ENCODE peak calls at places on chromosome 13, in eight cellular contexts. H is epithelial cell of esophagus, Z is neural progenitor cell, Y is tibial nerve, R is heart right ventricle, I is mucosa of descending colon, X is psoas muscle, L is AG04450. A is an unnamed sample.

GRCh38 chr13:87057807-87058520 is 613.2 kb upstream of the SLITRK5 start:
- DNase-seq in R (no peak), H (no peak), Z (no peak), I (no peak), X (no peak), L (no peak), Y (no peak), A (no peak)

GRCh38 chr13:70391678-70392077 is 283.4 kb upstream of the KLHL1 start:
- DNase-seq in L (no peak), Z (no peak), I (peak), X (no peak), R (no peak), H (no peak), Y (no peak), A (no peak)

GRCh38 chr13:81442904-81443303 is 1102.0 kb upstream of the SPRY2 start:
- DNase-seq in X (no peak), Y (no peak), R (no peak), I (no peak), H (peak), Z (no peak), L (no peak), A (peak)

GRCh38 chr13:80382576-80382975 is 41.6 kb upstream of the SPRY2 start:
- DNase-seq in Y (no peak), R (no peak), Z (no peak), H (no peak), L (no peak), I (no peak), X (no peak), A (no peak)

GRCh38 chr13:44270153-44270552 is 103.5 kb upstream of the SERP2 start:
- DNase-seq in L (no peak), R (no peak), X (no peak), Z (no peak), I (no peak), Y (no peak), H (no peak), A (no peak)

GRCh38 chr13:103876571-103876970 is 810.4 kb upstream of the SLC10A2 start:
- DNase-seq in L (no peak), I (no peak), Y (no peak), R (no peak), Z (no peak), X (no peak), H (peak), A (no peak)

GRCh38 chr13:43346427-43346826 is 323.0 kb downstream of the DNAJC15 start:
- DNase-seq in Z (no peak), L (no peak), R (no peak), I (no peak), X (no peak), Y (no peak), H (no peak), A (no peak)

GRCh38 chr13:50910483-50910805 is 853 bp downstream of the RNASEH2B start:
- DNase-seq in R (peak), L (no peak), Z (peak), X (no peak), H (peak), I (no peak), Y (peak), A (peak)

GRCh38 chr13:88103824-88104223 is 432.7 kb downstream of the SLITRK5 start:
- DNase-seq in L (no peak), X (no peak), R (no peak), Z (peak), I (no peak), H (no peak), Y (no peak), A (no peak)

GRCh38 chr13:30153871-30154426 is 153.4 kb downstream of the KATNAL1 start:
- DNase-seq in X (no peak), L (no peak), I (no peak), R (no peak), Y (no peak), H (peak), Z (peak), A (no peak)

GRCh38 chr13:39588384-39588783 is 14.6 kb downstream of the LHFPL6 start:
- DNase-seq in X (no peak), R (no peak), H (no peak), Z (no peak), L (no peak), Y (no peak), I (no peak), A (no peak)

GRCh38 chr13:74066937-74067336 is 67.3 kb downstream of the KLF12 start:
- DNase-seq in I (no peak), R (no peak), X (no peak), Y (no peak), L (no peak), Z (no peak), H (no peak), A (no peak)

GRCh38 chr13:40318366-40318765 is 348.1 kb downstream of the FOXO1 start:
- DNase-seq in X (peak), Y (no peak), H (peak), R (peak), I (no peak), L (no peak), Z (no peak), A (peak)

GRCh38 chr13:33676700-33677048 is 141.3 kb upstream of the RFC3 start:
- DNase-seq in I (no peak), Z (no peak), L (peak), H (peak), X (peak), R (peak), Y (peak), A (peak)

GRCh38 chr13:107208889-107209288 is 641.0 kb upstream of the ARGLU1 start:
- DNase-seq in H (no peak), I (no peak), Y (no peak), R (peak), L (no peak), X (no peak), Z (no peak), A (no peak)

GRCh38 chr13:107202371-107203023 is 634.6 kb upstream of the ARGLU1 start:
- DNase-seq in X (no peak), L (no peak), Y (no peak), R (peak), I (no peak), Z (no peak), H (peak), A (peak)

GRCh38 chr13:107205318-107206112 is 637.6 kb upstream of the ARGLU1 start:
- DNase-seq in I (no peak), X (peak), H (peak), Z (peak), L (peak), R (peak), Y (peak), A (peak)

GRCh38 chr13:107200491-107200890 is 632.6 kb upstream of the ARGLU1 start:
- DNase-seq in I (no peak), Z (no peak), Y (no peak), X (no peak), R (no peak), L (no peak), H (no peak), A (no peak)

GRCh38 chr13:107203146-107203847 is 635.4 kb upstream of the ARGLU1 start:
- DNase-seq in Z (peak), Y (no peak), X (no peak), R (peak), H (peak), I (no peak), L (no peak), A (peak)
- TF ChIP-seq CTCF in Z (peak), Y (peak), X (peak), R (no peak), H (peak), I (no peak), L (peak), A (peak)

GRCh38 chr13:23921451-23921888 is 24.2 kb upstream of the C1QTNF9B start:
- DNase-seq in X (no peak), Y (peak), Z (peak), L (peak), I (no peak), R (peak), H (peak), A (peak)
- TF ChIP-seq CTCF in X (peak), Y (peak), Z (peak), L (peak), I (no peak), R (peak), H (peak), A (peak)

GRCh38 chr13:20351279-20352022 is 119.3 kb upstream of the GJB6 start:
- DNase-seq in H (peak), X (no peak), Y (no peak), Z (no peak), L (peak), I (no peak), R (no peak), A (peak)

GRCh38 chr13:20350819-20351218 is 118.7 kb upstream of the GJB6 start:
- DNase-seq in I (no peak), Y (no peak), X (no peak), R (no peak), Z (no peak), H (peak), L (no peak), A (peak)

GRCh38 chr13:20354722-20355121 is 122.6 kb upstream of the GJB6 start:
- DNase-seq in Y (no peak), L (no peak), X (no peak), Z (no peak), H (no peak), R (no peak), I (no peak), A (no peak)

GRCh38 chr13:20356437-20356836 is 124.3 kb upstream of the GJB6 start:
- DNase-seq in H (no peak), R (no peak), Z (no peak), X (no peak), Y (no peak), L (no peak), I (no peak), A (no peak)

GRCh38 chr13:20353973-20354372 is 121.9 kb upstream of the GJB6 start:
- DNase-seq in X (no peak), Y (no peak), I (no peak), R (no peak), H (peak), Z (no peak), L (no peak), A (peak)
- TF ChIP-seq CTCF in X (no peak), Y (no peak), I (no peak), R (no peak), H (peak), Z (peak), L (peak), A (peak)

GRCh38 chr13:45542878-45543277 is 72.7 kb downstream of the ERICH6B start:
- DNase-seq in R (no peak), Y (no peak), X (no peak), L (no peak), Z (no peak), H (no peak), I (no peak), A (no peak)
- TF ChIP-seq CTCF in R (no peak), Y (no peak), X (no peak), L (no peak), Z (no peak), H (no peak), I (no peak), A (no peak)

GRCh38 chr13:52001120-52001731 is 10.0 kb downstream of the ATP7B start:
- DNase-seq in Y (no peak), X (no peak), H (peak), R (no peak), I (no peak), L (peak), Z (peak), A (peak)
- TF ChIP-seq CTCF in Y (peak), X (peak), H (peak), R (peak), I (peak), L (peak), Z (peak), A (peak)

GRCh38 chr13:58960909-58961308 is 1202.8 kb downstream of the DIAPH3 start:
- DNase-seq in I (no peak), Z (peak), R (no peak), Y (no peak), L (no peak), H (no peak), X (no peak), A (peak)
- TF ChIP-seq CTCF in I (no peak), Z (peak), R (no peak), Y (no peak), L (peak), H (no peak), X (no peak), A (peak)

DNA sequence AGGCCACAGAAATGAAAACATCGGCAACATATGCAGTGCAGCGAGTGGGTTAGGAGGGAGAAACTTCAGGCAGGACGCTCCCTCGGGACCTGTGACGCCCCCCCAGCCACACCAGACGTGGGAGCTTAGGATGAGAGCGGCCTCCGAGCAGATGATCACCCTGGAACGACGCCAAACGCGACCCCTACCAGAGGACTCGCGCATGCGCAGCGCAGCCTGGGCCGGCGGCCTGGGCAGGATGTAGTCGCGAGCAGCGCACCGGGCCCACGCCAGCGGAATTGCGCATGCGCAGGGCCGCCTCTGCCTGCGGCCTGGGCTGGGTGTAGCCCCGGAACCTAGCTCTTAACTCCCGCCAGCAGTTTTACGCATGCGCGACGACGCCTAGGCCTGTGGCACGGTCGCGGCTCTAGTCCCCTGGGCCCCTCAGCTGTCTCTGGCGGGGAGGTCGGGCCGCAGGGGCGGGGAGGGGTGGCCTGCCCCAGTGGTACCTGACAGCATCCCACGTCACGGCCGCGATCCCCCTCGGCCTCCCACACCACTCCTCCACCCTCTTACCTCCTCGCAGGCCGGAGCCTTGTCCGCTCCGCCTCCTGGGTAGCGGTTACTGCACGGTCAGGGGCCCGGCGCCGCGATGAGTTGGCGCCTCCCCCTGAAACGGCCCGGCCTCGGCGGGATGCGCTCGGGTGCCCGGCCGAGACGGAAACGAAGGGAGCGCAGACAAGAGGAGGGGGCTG is at the start of gene RCBTB2:
- DNase-seq in X (peak), H (peak), I (peak), Z (peak), L (peak), Y (peak), R (peak), A (peak)
- TF ChIP-seq CTCF in X (no peak), H (no peak), I (no peak), Z (no peak), L (no peak), Y (no peak), R (no peak), A (no peak)

GRCh38 chr13:19967619-19968018 is 9.1 kb downstream of the ZMYM2 start:
- DNase-seq in X (no peak), I (no peak), L (no peak), Y (no peak), R (no peak), H (no peak), Z (no peak), A (no peak)
- TF ChIP-seq CTCF in X (no peak), I (no peak), L (no peak), Y (no peak), R (no peak), H (no peak), Z (no peak), A (no peak)

A was measured in MCF 10A.